ENCODE peak calls at places on chromosomes 2 and 18, in seven cellular contexts. J, S, L, Y, H, U and N are unnamed samples.

GRCh38 chr2:97664636-97664970 is 759 bp upstream of the ACTR1B start:
- DNase-seq in J (peak; percentile 51), S (no peak), L (no peak), Y (no peak), H (no peak), U (no peak), N (no peak)

GRCh38 chr2:101735166-101735533 is 37.6 kb downstream of the MAP4K4 start:
- DNase-seq in J (no peak), S (no peak), L (no peak), Y (no peak), H (no peak), U (no peak), N (no peak)

GRCh38 chr18:14747513-14748474 is at the start of gene ANKRD30B:
- DNase-seq in J (peak; percentile 0), S (no peak), L (no peak), Y (no peak), H (no peak), U (no peak), N (peak; percentile 15)

GRCh38 chr18:78610646-78611045 is 369.0 kb upstream of the SALL3 start:
- DNase-seq in J (no peak), S (no peak), L (no peak), Y (no peak), H (no peak), U (no peak), N (peak; percentile 11)

GRCh38 chr2:23681356-23682140 is 245.4 kb downstream of the ATAD2B start:
- DNase-seq in J (no peak), S (no peak), L (no peak), Y (no peak), H (no peak), U (no peak), N (no peak)

GRCh38 chr2:197306691-197307030 is 3.9 kb downstream of the ANKRD44 start:
- DNase-seq in J (no peak), S (no peak), L (no peak), Y (no peak), H (no peak), U (no peak), N (no peak)

GRCh38 chr2:24984912-24985311 is 13.2 kb upstream of the DNAJC27 start:
- DNase-seq in J (peak; percentile 49), S (peak; percentile 27), L (peak; percentile 26), Y (peak; percentile 67), H (no peak), U (no peak), N (peak; percentile 29)

GRCh38 chr18:45670281-45670962 is 53.6 kb upstream of the SLC14A1 start:
- DNase-seq in J (peak; percentile 42), S (peak; percentile 85), L (no peak), Y (peak; percentile 43), H (no peak), U (no peak), N (no peak)

GRCh38 chr18:21134895-21135294 is 23.3 kb upstream of the ROCK1 start:
- DNase-seq in J (no peak), S (peak; percentile 7), L (no peak), Y (no peak), H (no peak), U (no peak), N (no peak)

GRCh38 chr2:142291964-142292363 is 161.1 kb upstream of the LRP1B start:
- DNase-seq in J (peak; percentile 47), S (no peak), L (no peak), Y (no peak), H (no peak), U (no peak), N (no peak)

GRCh38 chr2:110853516-110853915 is 121.1 kb downstream of the ACOXL start:
- DNase-seq in J (peak; percentile 52), S (peak; percentile 12), L (no peak), Y (peak; percentile 21), H (no peak), U (peak; percentile 15), N (peak; percentile 56)

GRCh38 chr2:201234167-201235139 is 25.9 kb upstream of the CASP8 start:
- DNase-seq in J (no peak), S (peak; percentile 46), L (no peak), Y (no peak), H (peak; percentile 45), U (no peak), N (no peak)

GRCh38 chr2:232854082-232854481 is 16.0 kb upstream of the SNORC start:
- DNase-seq in J (no peak), S (peak; percentile 88), L (no peak), Y (peak; percentile 90), H (no peak), U (no peak), N (no peak)

GRCh38 chr2:136118819-136119716 is 1.1 kb upstream of the CXCR4 start:
- DNase-seq in J (peak; percentile 60), S (no peak), L (peak; percentile 23), Y (peak; percentile 2), H (peak; percentile 64), U (no peak), N (peak; percentile 60)

GRCh38 chr2:121058852-121059558 is 226.0 kb downstream of the TFCP2L1 start:
- DNase-seq in J (no peak), S (no peak), L (no peak), Y (no peak), H (no peak), U (no peak), N (no peak)

GRCh38 chr18:37265382-37265781 is 300.2 kb downstream of the CELF4 start:
- DNase-seq in J (no peak), S (no peak), L (no peak), Y (no peak), H (no peak), U (no peak), N (no peak)

DNA sequence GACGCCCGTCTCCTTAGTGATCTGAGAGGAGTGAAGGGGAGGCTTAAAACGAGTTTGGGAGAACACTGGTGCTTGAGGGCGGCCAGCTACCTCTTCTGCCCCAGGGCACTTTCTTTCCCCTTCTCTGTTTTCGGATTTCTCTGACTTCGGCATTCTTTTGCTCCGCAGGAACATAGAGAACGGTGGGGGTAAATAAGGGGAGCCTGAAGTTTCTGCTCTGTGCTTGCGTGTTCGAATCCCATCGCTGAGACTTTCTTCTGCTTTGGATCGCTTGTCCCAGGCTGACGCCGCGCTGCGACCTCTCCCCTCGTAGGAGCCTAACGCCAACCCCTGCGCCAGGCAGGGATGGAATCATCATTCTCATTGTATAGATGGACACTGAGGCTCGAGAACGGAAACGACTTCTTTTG is 3.0 kb upstream of the DLX2 start:
- DNase-seq in J (peak; percentile 31), S (no peak), L (peak; percentile 17), Y (no peak), H (no peak), U (no peak), N (no peak)
- H3K4ac ChIP-seq in J (no peak overlapping the region), S (peak overlapping the region; percentile 17), L (no peak overlapping the region), Y (no peak overlapping the region), H (no peak overlapping the region), U (no peak overlapping the region), N (no peak overlapping the region)

GRCh38 chr2:112643488-112643887 is 2.3 kb upstream of the SLC20A1 start:
- DNase-seq in J (no peak), S (no peak), L (no peak), Y (no peak), H (no peak), U (no peak), N (no peak)
- H3K4ac ChIP-seq in J (no peak overlapping the region), S (peak overlapping the region; percentile 84), L (no peak overlapping the region), Y (peak overlapping the region; percentile 6), H (no peak overlapping the region), U (no peak overlapping the region), N (no peak overlapping the region)

GRCh38 chr2:42216712-42217111 is 47.6 kb downstream of the EML4 start:
- DNase-seq in J (no peak), S (peak; percentile 82), L (no peak), Y (peak; percentile 74), H (no peak), U (no peak), N (no peak)
- H3K4ac ChIP-seq in J (no peak overlapping the region), S (no peak overlapping the region), L (no peak overlapping the region), Y (no peak overlapping the region), H (no peak overlapping the region), U (no peak overlapping the region), N (no peak overlapping the region)

DNA sequence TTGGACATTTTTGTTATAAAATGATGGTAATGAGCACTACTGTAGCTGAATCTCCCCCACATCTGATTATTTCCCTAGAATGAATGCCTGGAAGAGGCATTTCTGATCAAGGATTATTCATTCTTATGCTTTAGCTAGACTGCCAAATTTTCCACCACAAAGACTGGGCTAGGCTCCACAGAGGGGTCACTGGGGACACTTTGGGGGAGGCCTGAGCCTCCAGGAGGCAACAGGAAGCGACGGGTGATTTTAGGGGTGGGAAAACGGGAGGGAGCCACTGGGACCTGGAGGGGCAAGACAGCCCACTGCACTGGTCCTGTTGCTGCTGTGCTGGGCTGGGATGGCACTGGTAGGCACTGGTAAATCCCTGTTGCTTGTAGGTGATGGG is 2.4 kb upstream of the ASB1 start:
- DNase-seq in J (no peak), S (peak; percentile 33), L (no peak), Y (no peak), H (no peak), U (no peak), N (no peak)
- H3K4ac ChIP-seq in J (no peak overlapping the region), S (peak overlapping the region; percentile 21), L (no peak overlapping the region), Y (no peak overlapping the region), H (no peak overlapping the region), U (no peak overlapping the region), N (no peak overlapping the region)

GRCh38 chr2:32272279-32272678 is 5.4 kb upstream of the YIPF4 start:
- DNase-seq in J (no peak), S (no peak), L (no peak), Y (no peak), H (no peak), U (no peak), N (no peak)

GRCh38 chr2:32274289-32274688 is 3.4 kb upstream of the YIPF4 start:
- DNase-seq in J (no peak), S (no peak), L (no peak), Y (no peak), H (no peak), U (no peak), N (no peak)

GRCh38 chr2:32271063-32271462 is 6.4 kb upstream of the NLRC4 start:
- DNase-seq in J (no peak), S (no peak), L (no peak), Y (no peak), H (no peak), U (no peak), N (no peak)
- H3K4ac ChIP-seq in J (no peak overlapping the region), S (no peak overlapping the region), L (no peak overlapping the region), Y (no peak overlapping the region), H (no peak overlapping the region), U (no peak overlapping the region), N (no peak overlapping the region)

GRCh38 chr2:199207011-199207410 is 250.7 kb downstream of the SATB2 start:
- DNase-seq in J (no peak), S (no peak), L (no peak), Y (no peak), H (no peak), U (no peak), N (no peak)
- H3K4ac ChIP-seq in J (no peak overlapping the region), S (no peak overlapping the region), L (no peak overlapping the region), Y (no peak overlapping the region), H (no peak overlapping the region), U (no peak overlapping the region), N (no peak overlapping the region)